ENCODE peak calls at places on chromosomes 5 and 9, in nine cellular contexts. One of them, this sample, is unnamed.

GRCh38 chr5:14040542-14040941 is 96.1 kb upstream of the DNAH5 start:
- DNase-seq in effector memory CD4-positive, alpha-beta T cell: no peak
- DNase-seq in astrocyte: no peak
- DNase-seq in mesendoderm: peak; percentile 72
- DNase-seq in GM23248: peak; percentile 15
- DNase-seq in MM.1S: no peak
- DNase-seq in breast epithelium: no peak
- DNase-seq in right lobe of liver: no peak
- DNase-seq in colonic mucosa: no peak
- DNase-seq in this sample: no peak

GRCh38 chr5:2011481-2012411 is 129.0 kb upstream of the IRX4 start:
- DNase-seq in effector memory CD4-positive, alpha-beta T cell: no peak
- DNase-seq in astrocyte: no peak
- DNase-seq in mesendoderm: no peak
- DNase-seq in GM23248: no peak
- DNase-seq in MM.1S: no peak
- DNase-seq in breast epithelium: no peak
- DNase-seq in right lobe of liver: no peak
- DNase-seq in colonic mucosa: no peak
- DNase-seq in this sample: peak; percentile 26

GRCh38 chr9:36486933-36487481 is 85.7 kb upstream of the MELK start:
- DNase-seq in effector memory CD4-positive, alpha-beta T cell: no peak
- DNase-seq in astrocyte: no peak
- DNase-seq in mesendoderm: peak; percentile 81
- DNase-seq in GM23248: peak; percentile 60
- DNase-seq in MM.1S: peak; percentile 40
- DNase-seq in breast epithelium: no peak
- DNase-seq in right lobe of liver: peak; percentile 68
- DNase-seq in colonic mucosa: peak; percentile 58
- DNase-seq in this sample: peak; percentile 86

GRCh38 chr5:1763960-1764605 is 35.6 kb downstream of the MRPL36 start:
- DNase-seq in effector memory CD4-positive, alpha-beta T cell: no peak
- DNase-seq in astrocyte: no peak
- DNase-seq in mesendoderm: no peak
- DNase-seq in GM23248: peak; percentile 16
- DNase-seq in MM.1S: no peak
- DNase-seq in breast epithelium: peak; percentile 45
- DNase-seq in right lobe of liver: peak; percentile 37
- DNase-seq in colonic mucosa: no peak
- DNase-seq in this sample: peak; percentile 52

GRCh38 chr5:172828911-172829431 is 5.1 kb upstream of the ERGIC1 start:
- DNase-seq in effector memory CD4-positive, alpha-beta T cell: no peak
- DNase-seq in astrocyte: peak; percentile 61
- DNase-seq in mesendoderm: peak; percentile 79
- DNase-seq in GM23248: peak; percentile 25
- DNase-seq in MM.1S: no peak
- DNase-seq in breast epithelium: no peak
- DNase-seq in right lobe of liver: no peak
- DNase-seq in colonic mucosa: no peak
- DNase-seq in this sample: peak; percentile 52

GRCh38 chr9:134895849-134896833 is 15.5 kb downstream of the FCN2 start:
- DNase-seq in effector memory CD4-positive, alpha-beta T cell: no peak
- DNase-seq in astrocyte: peak; percentile 81
- DNase-seq in mesendoderm: no peak
- DNase-seq in GM23248: peak; percentile 53
- DNase-seq in MM.1S: no peak
- DNase-seq in breast epithelium: peak; percentile 67
- DNase-seq in right lobe of liver: peak; percentile 56
- DNase-seq in colonic mucosa: no peak
- DNase-seq in this sample: no peak

GRCh38 chr9:70262948-70263347 is 4.2 kb downstream of the SMC5 start:
- DNase-seq in effector memory CD4-positive, alpha-beta T cell: no peak
- DNase-seq in astrocyte: no peak
- DNase-seq in mesendoderm: no peak
- DNase-seq in GM23248: no peak
- DNase-seq in MM.1S: no peak
- DNase-seq in breast epithelium: no peak
- DNase-seq in right lobe of liver: no peak
- DNase-seq in colonic mucosa: no peak
- DNase-seq in this sample: no peak

GRCh38 chr9:114889802-114890224 is 40.6 kb downstream of the TNFSF8 start:
- DNase-seq in effector memory CD4-positive, alpha-beta T cell: no peak
- DNase-seq in astrocyte: peak; percentile 17
- DNase-seq in mesendoderm: no peak
- DNase-seq in GM23248: peak; percentile 16
- DNase-seq in MM.1S: peak; percentile 47
- DNase-seq in breast epithelium: no peak
- DNase-seq in right lobe of liver: no peak
- DNase-seq in colonic mucosa: no peak
- DNase-seq in this sample: no peak

GRCh38 chr5:176736271-176736965 is 73.9 kb upstream of the UNC5A start:
- DNase-seq in effector memory CD4-positive, alpha-beta T cell: no peak
- DNase-seq in astrocyte: no peak
- DNase-seq in mesendoderm: no peak
- DNase-seq in GM23248: no peak
- DNase-seq in MM.1S: no peak
- DNase-seq in breast epithelium: peak; percentile 19
- DNase-seq in right lobe of liver: peak; percentile 15
- DNase-seq in colonic mucosa: no peak
- DNase-seq in this sample: peak; percentile 19
- H3K27me3 ChIP-seq in effector memory CD4-positive, alpha-beta T cell: no peaks in the 10 kb centered on the region
- H3K27me3 ChIP-seq in astrocyte: peaks cover 29% of the 10 kb centered on the region
- H3K27me3 ChIP-seq in mesendoderm: no peaks in the 10 kb centered on the region
- H3K27me3 ChIP-seq in GM23248: peaks cover 56% of the 10 kb centered on the region
- H3K27me3 ChIP-seq in MM.1S: peaks cover 97% of the 10 kb centered on the region
- H3K27me3 ChIP-seq in breast epithelium: peaks cover 58% of the 10 kb centered on the region
- H3K27me3 ChIP-seq in right lobe of liver: no peaks in the 10 kb centered on the region
- H3K27me3 ChIP-seq in colonic mucosa: peaks cover 5% of the 10 kb centered on the region
- H3K27me3 ChIP-seq in this sample: no peaks in the 10 kb centered on the region

DNA sequence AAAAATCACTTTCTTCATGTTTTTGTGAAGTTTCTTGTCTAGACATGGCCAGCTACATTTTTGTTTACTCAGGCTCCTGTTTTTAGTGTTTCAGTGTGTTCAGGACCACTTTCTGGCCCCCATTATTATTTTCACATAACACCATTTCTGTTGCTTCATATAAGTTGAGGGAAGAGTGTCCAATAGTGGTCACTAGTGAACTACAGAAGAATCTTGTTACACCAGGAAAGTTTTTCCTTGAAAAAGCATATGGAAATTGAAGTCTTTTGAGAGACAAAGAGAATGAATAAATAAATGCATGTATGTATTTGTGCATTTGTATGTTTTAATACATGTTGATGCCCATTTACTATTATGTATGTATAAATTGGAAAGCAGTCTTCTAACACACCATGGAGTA is 3.8 kb downstream of the ADAMTSL1 start:
- DNase-seq in effector memory CD4-positive, alpha-beta T cell: no peak
- DNase-seq in astrocyte: no peak
- DNase-seq in mesendoderm: no peak
- DNase-seq in GM23248: peak; percentile 34
- DNase-seq in MM.1S: no peak
- DNase-seq in breast epithelium: no peak
- DNase-seq in right lobe of liver: no peak
- DNase-seq in colonic mucosa: no peak
- DNase-seq in this sample: no peak
- H3K4me3 ChIP-seq in effector memory CD4-positive, alpha-beta T cell: no peak overlapping the region
- H3K4me3 ChIP-seq in astrocyte: peak overlapping the region; percentile 91
- H3K4me3 ChIP-seq in mesendoderm: no peak overlapping the region
- H3K4me3 ChIP-seq in GM23248: peak overlapping the region; percentile 87
- H3K4me3 ChIP-seq in MM.1S: no peak overlapping the region
- H3K4me3 ChIP-seq in breast epithelium: no peak overlapping the region
- H3K4me3 ChIP-seq in right lobe of liver: no peak overlapping the region
- H3K4me3 ChIP-seq in colonic mucosa: no peak overlapping the region
- H3K4me3 ChIP-seq in this sample: no peak overlapping the region

GRCh38 chr5:73215525-73215890 is 42.5 kb downstream of the TMEM174 start:
- DNase-seq in effector memory CD4-positive, alpha-beta T cell: no peak
- DNase-seq in astrocyte: no peak
- DNase-seq in mesendoderm: no peak
- DNase-seq in GM23248: no peak
- DNase-seq in MM.1S: no peak
- DNase-seq in breast epithelium: no peak
- DNase-seq in right lobe of liver: no peak
- DNase-seq in colonic mucosa: no peak
- DNase-seq in this sample: no peak

GRCh38 chr5:73213566-73213998 is 40.6 kb downstream of the TMEM174 start:
- DNase-seq in effector memory CD4-positive, alpha-beta T cell: no peak
- DNase-seq in astrocyte: peak; percentile 88
- DNase-seq in mesendoderm: no peak
- DNase-seq in GM23248: peak; percentile 69
- DNase-seq in MM.1S: no peak
- DNase-seq in breast epithelium: no peak
- DNase-seq in right lobe of liver: no peak
- DNase-seq in colonic mucosa: peak; percentile 71
- DNase-seq in this sample: no peak

GRCh38 chr5:73218552-73219171 is 45.7 kb downstream of the TMEM174 start:
- DNase-seq in effector memory CD4-positive, alpha-beta T cell: no peak
- DNase-seq in astrocyte: peak; percentile 41
- DNase-seq in mesendoderm: peak; percentile 57
- DNase-seq in GM23248: peak; percentile 82
- DNase-seq in MM.1S: no peak
- DNase-seq in breast epithelium: no peak
- DNase-seq in right lobe of liver: no peak
- DNase-seq in colonic mucosa: no peak
- DNase-seq in this sample: no peak

GRCh38 chr5:73215891-73216610 is 43.1 kb downstream of the TMEM174 start:
- DNase-seq in effector memory CD4-positive, alpha-beta T cell: peak; percentile 26
- DNase-seq in astrocyte: peak; percentile 70
- DNase-seq in mesendoderm: peak; percentile 91
- DNase-seq in GM23248: peak; percentile 92
- DNase-seq in MM.1S: peak; percentile 53
- DNase-seq in breast epithelium: peak; percentile 75
- DNase-seq in right lobe of liver: peak; percentile 81
- DNase-seq in colonic mucosa: peak; percentile 87
- DNase-seq in this sample: peak; percentile 95

DNA sequence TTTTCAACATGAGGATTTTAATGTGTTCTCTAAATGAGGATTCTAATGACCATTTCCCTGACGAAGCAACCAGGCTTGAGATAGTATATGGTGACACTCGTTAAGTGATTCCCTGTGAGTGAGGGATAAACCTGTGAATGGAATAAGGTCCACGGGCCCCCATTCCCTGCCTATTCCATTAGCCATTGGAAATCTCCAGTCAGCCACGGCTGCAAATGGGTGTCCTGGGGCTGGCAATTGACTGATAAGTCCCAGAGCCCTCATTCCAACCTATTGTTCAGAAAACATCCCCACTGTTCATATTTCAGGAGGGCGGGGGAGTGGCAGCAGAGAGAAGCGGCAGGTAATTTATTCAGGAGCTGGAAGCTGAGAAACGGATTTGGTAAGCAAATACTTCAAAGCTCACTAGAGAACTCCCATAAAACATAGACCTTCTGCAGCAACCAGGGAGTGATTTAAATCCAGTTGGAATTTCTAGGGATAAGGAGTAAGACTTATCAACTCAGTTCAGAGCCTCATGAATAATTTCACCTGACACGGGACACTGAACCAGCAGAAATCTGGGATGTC is 42.0 kb downstream of the TMEM174 start:
- DNase-seq in effector memory CD4-positive, alpha-beta T cell: no peak
- DNase-seq in astrocyte: no peak
- DNase-seq in mesendoderm: no peak
- DNase-seq in GM23248: no peak
- DNase-seq in MM.1S: no peak
- DNase-seq in breast epithelium: no peak
- DNase-seq in right lobe of liver: no peak
- DNase-seq in colonic mucosa: no peak
- DNase-seq in this sample: no peak
- H3K27me3 ChIP-seq in effector memory CD4-positive, alpha-beta T cell: peaks cover 12% of the 10 kb centered on the region
- H3K27me3 ChIP-seq in astrocyte: no peaks in the 10 kb centered on the region
- H3K27me3 ChIP-seq in mesendoderm: peaks cover 12% of the 10 kb centered on the region
- H3K27me3 ChIP-seq in GM23248: no peaks in the 10 kb centered on the region
- H3K27me3 ChIP-seq in MM.1S: peaks cover 7% of the 10 kb centered on the region
- H3K27me3 ChIP-seq in breast epithelium: peaks cover 26% of the 10 kb centered on the region
- H3K27me3 ChIP-seq in right lobe of liver: peaks cover 22% of the 10 kb centered on the region
- H3K27me3 ChIP-seq in colonic mucosa: peaks cover 30% of the 10 kb centered on the region
- H3K27me3 ChIP-seq in this sample: no peaks in the 10 kb centered on the region

GRCh38 chr5:7393921-7394799 is 1.8 kb upstream of the ADCY2 start:
- DNase-seq in effector memory CD4-positive, alpha-beta T cell: no peak
- DNase-seq in astrocyte: no peak
- DNase-seq in mesendoderm: peak; percentile 70
- DNase-seq in GM23248: no peak
- DNase-seq in MM.1S: no peak
- DNase-seq in breast epithelium: no peak
- DNase-seq in right lobe of liver: no peak
- DNase-seq in colonic mucosa: no peak
- DNase-seq in this sample: no peak
- H3K4me3 ChIP-seq in effector memory CD4-positive, alpha-beta T cell: no peak overlapping the region
- H3K4me3 ChIP-seq in astrocyte: no peak overlapping the region
- H3K4me3 ChIP-seq in mesendoderm: no peak overlapping the region
- H3K4me3 ChIP-seq in GM23248: no peak overlapping the region
- H3K4me3 ChIP-seq in MM.1S: no peak overlapping the region
- H3K4me3 ChIP-seq in breast epithelium: no peak overlapping the region
- H3K4me3 ChIP-seq in right lobe of liver: no peak overlapping the region
- H3K4me3 ChIP-seq in colonic mucosa: no peak overlapping the region
- H3K4me3 ChIP-seq in this sample: no peak overlapping the region

GRCh38 chr9:124042168-124042775 is 30.7 kb downstream of the LHX2 start:
- DNase-seq in effector memory CD4-positive, alpha-beta T cell: no peak
- DNase-seq in astrocyte: no peak
- DNase-seq in mesendoderm: no peak
- DNase-seq in GM23248: peak; percentile 57
- DNase-seq in MM.1S: no peak
- DNase-seq in breast epithelium: no peak
- DNase-seq in right lobe of liver: no peak
- DNase-seq in colonic mucosa: no peak
- DNase-seq in this sample: peak; percentile 32
- H3K27me3 ChIP-seq in effector memory CD4-positive, alpha-beta T cell: peaks cover 23% of the 10 kb centered on the region
- H3K27me3 ChIP-seq in astrocyte: peaks cover 50% of the 10 kb centered on the region
- H3K27me3 ChIP-seq in mesendoderm: peaks cover 3% of the 10 kb centered on the region
- H3K27me3 ChIP-seq in GM23248: peaks cover 44% of the 10 kb centered on the region
- H3K27me3 ChIP-seq in MM.1S: peaks cover 14% of the 10 kb centered on the region
- H3K27me3 ChIP-seq in breast epithelium: peaks cover 16% of the 10 kb centered on the region
- H3K27me3 ChIP-seq in right lobe of liver: no peaks in the 10 kb centered on the region
- H3K27me3 ChIP-seq in colonic mucosa: peaks cover 41% of the 10 kb centered on the region
- H3K27me3 ChIP-seq in this sample: no peaks in the 10 kb centered on the region